ENCODE peak calls at places on chromosomes 2 and 18, in ten cellular contexts. O, N, T, B, V, S, W, E, H and A are unnamed samples.

GRCh38 chr2:197576631-197577030 is 60.8 kb downstream of the MOB4 start:
- DNase-seq in E (peak), O (no peak), T (peak), W (peak), H (no peak), B (no peak), V (no peak), S (peak), N (peak), A (no peak)

GRCh38 chr2:123502926-123503325 is 522.2 kb upstream of the CNTNAP5 start:
- DNase-seq in V (no peak), H (no peak), N (peak), E (peak), S (peak), B (no peak), T (peak), W (no peak), O (no peak), A (no peak)

GRCh38 chr2:97748397-97748796 is 35.0 kb downstream of the ZAP70 start:
- DNase-seq in V (no peak), H (no peak), B (peak), S (peak), N (no peak), T (peak), W (no peak), E (no peak), O (no peak), A (no peak)

GRCh38 chr2:128492966-128493811 is 174.5 kb upstream of the HS6ST1 start:
- DNase-seq in T (no peak), W (no peak), S (no peak), O (no peak), H (no peak), V (no peak), N (no peak), B (no peak), E (no peak), A (peak)

GRCh38 chr2:6181525-6182270 is 489.5 kb downstream of the SOX11 start:
- DNase-seq in N (peak), S (peak), E (peak), V (peak), T (peak), O (no peak), H (no peak), B (peak), W (no peak), A (no peak)

GRCh38 chr2:10434885-10435419 is 13.2 kb downstream of the ODC1 start:
- DNase-seq in T (peak), O (peak), H (no peak), S (peak), E (peak), B (peak), N (peak), V (peak), W (peak), A (peak)

GRCh38 chr2:110991951-110992350 is 128.8 kb upstream of the BCL2L11 start:
- DNase-seq in S (no peak), T (no peak), H (no peak), W (no peak), B (no peak), N (no peak), E (no peak), V (no peak), O (no peak), A (no peak)

GRCh38 chr2:48343571-48344440 is 186.1 kb upstream of the STON1 start:
- DNase-seq in V (peak), N (peak), E (peak), B (no peak), H (no peak), O (no peak), S (peak), T (peak), W (no peak), A (no peak)

GRCh38 chr2:171407030-171407707 is 26.6 kb downstream of the METTL8 start:
- DNase-seq in H (peak), O (no peak), T (no peak), V (no peak), E (no peak), W (no peak), N (no peak), B (no peak), S (no peak), A (no peak)

GRCh38 chr2:226423498-226423960 is 376.1 kb downstream of the IRS1 start:
- DNase-seq in O (no peak), N (no peak), H (peak), E (peak), B (peak), T (no peak), S (no peak), W (peak), V (no peak), A (peak)

GRCh38 chr2:19592197-19592596 is 233.8 kb upstream of the OSR1 start:
- DNase-seq in T (no peak), B (no peak), O (no peak), E (no peak), V (no peak), H (no peak), W (no peak), S (no peak), N (no peak), A (no peak)

GRCh38 chr18:79542876-79543750 is 136.5 kb upstream of the CTDP1 start:
- DNase-seq in S (no peak), B (no peak), T (no peak), N (no peak), H (no peak), E (no peak), V (no peak), O (no peak), W (no peak), A (no peak)

GRCh38 chr2:133959066-133959465 is 294.8 kb upstream of the MGAT5 start:
- DNase-seq in E (no peak), H (no peak), S (no peak), N (no peak), T (no peak), V (no peak), O (no peak), W (no peak), B (no peak), A (no peak)
- TF ChIP-seq CTCF in E (no peak), H (peak), S (no peak), N (no peak), T (no peak), V (peak), O (no peak), W (no peak), B (no peak), A (no peak)

GRCh38 chr18:9661564-9661963 is 46.5 kb upstream of the RAB31 start:
- DNase-seq in N (no peak), H (no peak), B (no peak), W (no peak), V (no peak), S (peak), T (peak), O (no peak), E (no peak), A (no peak)
- TF ChIP-seq CTCF in N (peak), H (no peak), B (no peak), W (no peak), V (peak), S (peak), T (peak), O (no peak), E (no peak), A (no peak)

GRCh38 chr2:137910641-137911040 is 53.6 kb upstream of the HNMT start:
- DNase-seq in B (peak), W (no peak), T (peak), V (no peak), E (peak), H (no peak), S (peak), O (no peak), N (peak), A (no peak)
- TF ChIP-seq CTCF in B (peak), W (peak), T (peak), V (peak), E (peak), H (peak), S (peak), O (peak), N (peak), A (peak)

GRCh38 chr2:241067501-241068135 is 34.5 kb downstream of the MTERF4 start:
- DNase-seq in T (no peak), H (no peak), B (no peak), N (no peak), W (no peak), S (no peak), E (no peak), V (no peak), O (no peak), A (peak)

GRCh38 chr2:241065355-241065803 is 36.7 kb downstream of the MTERF4 start:
- DNase-seq in T (no peak), H (no peak), W (no peak), B (no peak), N (no peak), V (no peak), E (no peak), S (no peak), O (peak), A (no peak)

GRCh38 chr2:241066171-241066892 is 35.8 kb downstream of the MTERF4 start:
- DNase-seq in V (no peak), B (no peak), O (peak), E (no peak), W (no peak), H (no peak), N (no peak), T (no peak), S (no peak), A (peak)

GRCh38 chr2:241068136-241068941 is 33.7 kb downstream of the MTERF4 start:
- DNase-seq in S (no peak), W (no peak), N (no peak), B (no peak), E (no peak), H (no peak), O (no peak), V (no peak), T (no peak), A (peak)

DNA sequence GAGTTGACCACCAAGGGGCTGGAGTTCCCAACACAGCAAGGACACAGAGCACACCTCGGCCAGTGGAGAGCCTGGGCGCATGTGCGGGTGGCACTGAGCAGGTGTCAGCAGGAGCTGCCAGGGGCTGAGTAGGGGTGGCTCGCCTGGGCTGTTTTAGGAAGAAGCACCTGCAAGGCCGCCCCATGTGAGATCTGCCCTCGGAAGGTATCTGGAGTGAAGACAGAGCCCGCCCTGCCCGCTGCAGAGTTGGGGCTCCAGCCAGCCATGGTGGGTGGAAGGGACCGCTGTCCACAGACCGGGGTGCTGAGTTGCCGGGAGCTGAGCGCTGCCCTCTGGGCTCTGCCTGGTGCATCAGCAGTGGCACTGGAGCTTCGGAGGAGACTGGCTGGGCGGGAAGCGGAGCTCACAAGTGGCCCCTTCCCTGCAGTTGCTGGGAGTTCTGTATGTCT is 35.2 kb downstream of the MTERF4 start:
- DNase-seq in T (no peak), E (peak), B (peak), N (no peak), S (no peak), V (no peak), O (no peak), W (no peak), H (no peak), A (no peak)
- TF ChIP-seq CTCF in T (no peak), E (no peak), B (peak), N (no peak), S (no peak), V (no peak), O (no peak), W (no peak), H (no peak), A (no peak)

DNA sequence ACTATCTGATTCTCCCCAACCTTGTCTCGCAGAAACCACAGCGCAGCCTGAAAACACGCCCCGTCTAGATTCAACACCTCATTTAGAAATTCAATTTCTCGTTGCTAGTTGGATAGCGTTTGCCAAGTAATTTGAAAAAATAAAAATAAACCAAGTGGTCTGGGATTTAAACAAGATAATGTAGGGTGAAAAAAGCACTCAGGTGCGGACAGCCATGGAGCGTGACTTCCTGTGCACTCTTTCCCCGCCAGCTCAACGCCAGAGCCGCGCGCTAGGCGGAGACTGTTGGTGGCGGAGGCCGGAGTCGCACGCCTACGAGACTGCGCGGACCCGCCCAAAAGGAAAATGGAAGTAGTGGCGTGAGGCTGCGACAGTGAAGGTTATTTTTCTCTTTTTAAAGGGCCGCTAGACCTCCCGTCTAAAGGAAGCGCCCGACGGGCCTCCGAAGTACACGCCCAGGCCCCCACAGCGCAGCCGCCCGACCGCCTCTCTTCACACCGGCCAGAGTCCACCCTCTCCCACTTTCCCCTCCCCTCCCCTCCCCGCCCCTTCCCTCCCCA is 584 bp upstream of the CCNT2 start:
- DNase-seq in H (peak), S (no peak), W (no peak), V (no peak), E (no peak), O (no peak), B (no peak), N (no peak), T (no peak), A (peak)
- TF ChIP-seq CTCF in H (peak), S (peak), W (peak), V (peak), E (peak), O (no peak), B (peak), N (peak), T (peak), A (no peak)